ENCODE peak calls at places on chromosomes 12 and 14, in eight cellular contexts. Z, K, R, V, T, C, D and S are unnamed samples.

GRCh38 chr12:8914716-8915526 is 612 bp downstream of the PHC1 start:
- DNase-seq in Z (peak), V (peak), K (peak), T (peak), R (peak), D (no peak), C (no peak), S (peak)

GRCh38 chr12:8844665-8845064 is 22.2 kb downstream of the A2ML1 start:
- DNase-seq in Z (no peak), T (no peak), C (no peak), K (no peak), D (no peak), R (no peak), V (no peak), S (no peak)

GRCh38 chr12:111035578-111036301 is 115.4 kb upstream of the MYL2 start:
- DNase-seq in R (no peak), C (no peak), T (no peak), D (no peak), Z (peak), K (no peak), V (no peak), S (no peak)

GRCh38 chr12:91685917-91686316 is 459.7 kb downstream of the BTG1 start:
- DNase-seq in K (no peak), T (no peak), Z (no peak), V (peak), D (no peak), R (peak), C (peak), S (no peak)

GRCh38 chr12:82412246-82412645 is 53.9 kb downstream of the METTL25 start:
- DNase-seq in V (no peak), T (no peak), D (no peak), Z (no peak), C (no peak), R (no peak), K (no peak), S (no peak)

GRCh38 chr12:46562625-46563228 is 190.2 kb upstream of the SLC38A2 start:
- DNase-seq in Z (no peak), K (no peak), T (no peak), V (no peak), D (no peak), R (peak), C (no peak), S (no peak)

GRCh38 chr14:89244720-89245119 is 172.3 kb downstream of the FOXN3 start:
- DNase-seq in Z (no peak), V (no peak), K (no peak), C (no peak), D (no peak), T (no peak), R (no peak), S (no peak)

GRCh38 chr12:11929714-11930113 is 141.0 kb upstream of the BCL2L14 start:
- DNase-seq in D (no peak), R (no peak), K (no peak), C (no peak), T (no peak), V (no peak), Z (no peak), S (no peak)

GRCh38 chr12:113086249-113087164 is 30.0 kb downstream of the DTX1 start:
- DNase-seq in K (peak), T (no peak), Z (no peak), R (no peak), V (no peak), D (no peak), C (no peak), S (no peak)

GRCh38 chr14:54108481-54109471 is 152.2 kb upstream of the BMP4 start:
- DNase-seq in V (no peak), R (peak), T (no peak), K (no peak), C (peak), Z (no peak), D (no peak), S (no peak)

GRCh38 chr12:2322554-2323120 is 269.9 kb downstream of the CACNA1C start:
- DNase-seq in V (no peak), D (no peak), K (no peak), T (no peak), R (no peak), Z (no peak), C (no peak), S (no peak)

GRCh38 chr12:14896477-14897184 is 11.0 kb upstream of the MGP start:
- DNase-seq in D (no peak), V (no peak), K (no peak), R (no peak), T (no peak), Z (no peak), C (no peak), S (no peak)

GRCh38 chr12:48814313-48815280 is 3.7 kb upstream of the CACNB3 start:
- DNase-seq in Z (peak), K (peak), C (peak), D (peak), R (peak), V (peak), T (peak), S (peak)

GRCh38 chr14:35242599-35243311 is 49.4 kb upstream of the PSMA6 start:
- DNase-seq in T (no peak), K (no peak), R (no peak), V (no peak), D (no peak), C (no peak), Z (no peak), S (no peak)

GRCh38 chr12:90945070-90945649 is 9.8 kb downstream of the CCER1 start:
- DNase-seq in T (peak), K (peak), R (peak), D (no peak), Z (no peak), V (peak), C (peak), S (no peak)

GRCh38 chr12:95277139-95277538 is 59.5 kb downstream of the VEZT start:
- DNase-seq in Z (no peak), C (no peak), T (no peak), D (peak), V (no peak), K (no peak), R (peak), S (no peak)

GRCh38 chr12:106021516-106021915 is 117.2 kb downstream of the NUAK1 start:
- DNase-seq in Z (no peak), V (no peak), K (no peak), R (peak), D (no peak), T (no peak), C (no peak), S (no peak)

GRCh38 chr14:91185721-91186120 is 58.8 kb downstream of the GPR68 start:
- DNase-seq in R (no peak), C (no peak), K (no peak), V (no peak), D (peak), T (no peak), Z (no peak), S (no peak)

GRCh38 chr12:111529424-111530368 is 69.4 kb downstream of the ATXN2 start:
- DNase-seq in C (peak), V (peak), D (peak), R (peak), K (peak), Z (peak), T (peak), S (peak)

GRCh38 chr12:91017511-91018263 is 12.9 kb upstream of the EPYC start:
- DNase-seq in C (no peak), Z (no peak), R (peak), V (no peak), K (peak), D (no peak), T (no peak), S (no peak)

GRCh38 chr14:61642246-61642982 is 52.9 kb upstream of the HIF1A start:
- DNase-seq in K (peak), Z (no peak), D (peak), V (no peak), C (no peak), R (no peak), T (no peak), S (no peak)

GRCh38 chr12:4849024-4849594 is 60.6 kb upstream of the KCNA1 start:
- DNase-seq in D (no peak), Z (peak), R (peak), K (no peak), C (no peak), T (peak), V (peak), S (no peak)

GRCh38 chr12:96077081-96077480 is 41.7 kb upstream of the LTA4H start:
- DNase-seq in C (no peak), T (no peak), V (no peak), Z (no peak), K (no peak), D (no peak), R (no peak), S (no peak)

GRCh38 chr12:124837249-124837897 is 26.3 kb downstream of the SCARB1 start:
- DNase-seq in D (no peak), R (no peak), V (no peak), T (no peak), Z (no peak), K (no peak), C (no peak), S (no peak)

GRCh38 chr12:56633465-56634241 is 3.5 kb upstream of the BAZ2A start:
- DNase-seq in C (no peak), R (no peak), V (no peak), Z (peak), D (no peak), K (peak), T (no peak), S (no peak)

GRCh38 chr14:87457727-87458126 is 535.3 kb downstream of the GALC start:
- DNase-seq in R (no peak), D (no peak), T (no peak), K (no peak), Z (no peak), C (no peak), V (no peak), S (no peak)

GRCh38 chr14:85516239-85517112 is 13.5 kb upstream of the FLRT2 start:
- DNase-seq in Z (no peak), D (peak), R (peak), K (no peak), C (no peak), T (no peak), V (no peak), S (no peak)